ENCODE peak calls at places on chromosomes 6 and 20, in four cellular contexts. F is CD4-positive, CD25-positive, alpha-beta regulatory T cell; V is A673; G is Panc1. B is an unnamed sample. For H3K4me1, the result is how much of the 10 kb centered on the place peaks cover.

GRCh38 chr20:49562341-49563014 is 5.5 kb downstream of the PTGIS start:
- DNase-seq in F (no peak), V (no peak), G (no peak), B (no peak)

GRCh38 chr6:18551228-18551627 is 164.1 kb downstream of the RNF144B start:
- DNase-seq in F (no peak), V (no peak), G (no peak), B (no peak)

GRCh38 chr20:36507746-36508145 is 33.6 kb upstream of the MYL9 start:
- DNase-seq in F (no peak), V (no peak), G (no peak), B (no peak)

GRCh38 chr20:52001999-52002666 is 189.4 kb downstream of the ZFP64 start:
- DNase-seq in F (no peak), V (peak), G (no peak), B (no peak)

GRCh38 chr6:33668914-33669313 is 42.6 kb downstream of the UQCC2 start:
- DNase-seq in F (peak), V (no peak), G (no peak), B (peak)

GRCh38 chr6:95723638-95724037 is 146.3 kb downstream of the MANEA start:
- DNase-seq in F (no peak), V (no peak), G (no peak), B (no peak)

GRCh38 chr6:32411943-32412342 is 5.0 kb upstream of the BTNL2 start:
- DNase-seq in F (no peak), V (no peak), G (no peak), B (no peak)

GRCh38 chr6:159008656-159009288 is 8.8 kb upstream of the RSPH3 start:
- DNase-seq in F (peak), V (peak), G (peak), B (peak)

GRCh38 chr6:125953502-125953875 is 3.1 kb upstream of the HINT3 start:
- DNase-seq in F (no peak), V (no peak), G (no peak), B (no peak)

GRCh38 chr6:17035257-17035757 is 66.5 kb upstream of the STMND1 start:
- DNase-seq in F (no peak), V (peak), G (no peak), B (no peak)

GRCh38 chr20:60219984-60220540 is 261.8 kb downstream of the CDH26 start:
- DNase-seq in F (no peak), V (peak), G (no peak), B (no peak)

GRCh38 chr6:16725145-16725864 is 36.0 kb downstream of the ATXN1 start:
- DNase-seq in F (no peak), V (peak), G (peak), B (no peak)

GRCh38 chr6:122692175-122692598 is 82.0 kb downstream of the PKIB start:
- DNase-seq in F (no peak), V (no peak), G (no peak), B (no peak)

GRCh38 chr6:170131351-170131750 is 159.5 kb downstream of the DLL1 start:
- DNase-seq in F (no peak), V (no peak), G (no peak), B (no peak)

GRCh38 chr6:111258615-111259088 is 171.3 kb downstream of the SLC16A10 start:
- DNase-seq in F (no peak), V (no peak), G (no peak), B (no peak)

GRCh38 chr6:111263837-111264236 is 176.5 kb downstream of the SLC16A10 start:
- DNase-seq in F (no peak), V (peak), G (no peak), B (no peak)

GRCh38 chr6:111259089-111259831 is 172.0 kb downstream of the SLC16A10 start:
- DNase-seq in F (peak), V (peak), G (peak), B (peak)

GRCh38 chr6:111256646-111257045 is 169.3 kb downstream of the SLC16A10 start:
- DNase-seq in F (no peak), V (peak), G (no peak), B (no peak)

DNA sequence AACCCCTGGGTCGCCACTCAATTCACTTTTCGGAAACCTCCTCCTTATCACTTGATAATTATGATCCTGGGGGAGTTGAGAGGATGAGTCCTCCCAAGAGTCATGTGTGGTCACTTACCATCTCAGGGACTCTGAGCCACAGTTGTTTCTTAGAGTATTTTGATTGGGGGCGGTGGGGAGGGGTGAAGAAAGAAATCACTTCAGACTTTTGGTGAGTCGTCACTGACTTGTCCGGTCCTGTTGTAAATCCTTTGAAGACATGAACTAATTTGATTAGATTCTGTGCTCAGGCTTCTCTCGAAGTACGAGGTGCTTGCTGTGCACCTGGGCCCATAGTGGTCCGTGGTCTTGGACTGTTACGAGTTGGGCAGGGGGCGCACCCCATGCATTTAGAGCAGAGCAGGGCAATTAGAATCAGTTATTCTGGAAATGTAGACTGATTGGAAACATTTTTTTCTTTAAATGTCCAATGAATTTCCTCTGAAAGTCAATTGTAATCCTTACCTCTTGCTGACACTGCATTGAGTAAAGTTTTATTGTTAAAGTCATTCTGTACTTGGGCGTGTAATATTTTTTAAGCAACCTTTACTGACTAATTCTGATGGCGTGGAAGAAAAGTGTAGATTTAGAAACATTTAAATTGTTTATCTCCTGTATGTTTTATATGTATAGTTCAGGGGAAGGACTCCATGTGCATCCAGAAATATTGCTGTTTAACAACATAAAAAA is 173.4 kb downstream of the SLC16A10 start:
- DNase-seq in F (no peak), V (no peak), G (no peak), B (no peak)
- H3K4me3 ChIP-seq in F (peak), V (peak), G (peak), B (no peak)

GRCh38 chr6:105795913-105796517 is 290.1 kb upstream of the PRDM1 start:
- DNase-seq in F (no peak), V (no peak), G (no peak), B (no peak)

GRCh38 chr6:105794870-105795269 is 291.3 kb upstream of the PRDM1 start:
- DNase-seq in F (no peak), V (no peak), G (no peak), B (no peak)

GRCh38 chr6:105793132-105793531 is 293.0 kb upstream of the PRDM1 start:
- DNase-seq in F (no peak), V (no peak), G (no peak), B (no peak)

GRCh38 chr6:105791569-105792318 is 294.4 kb upstream of the PRDM1 start:
- DNase-seq in F (no peak), V (no peak), G (no peak), B (no peak)

DNA sequence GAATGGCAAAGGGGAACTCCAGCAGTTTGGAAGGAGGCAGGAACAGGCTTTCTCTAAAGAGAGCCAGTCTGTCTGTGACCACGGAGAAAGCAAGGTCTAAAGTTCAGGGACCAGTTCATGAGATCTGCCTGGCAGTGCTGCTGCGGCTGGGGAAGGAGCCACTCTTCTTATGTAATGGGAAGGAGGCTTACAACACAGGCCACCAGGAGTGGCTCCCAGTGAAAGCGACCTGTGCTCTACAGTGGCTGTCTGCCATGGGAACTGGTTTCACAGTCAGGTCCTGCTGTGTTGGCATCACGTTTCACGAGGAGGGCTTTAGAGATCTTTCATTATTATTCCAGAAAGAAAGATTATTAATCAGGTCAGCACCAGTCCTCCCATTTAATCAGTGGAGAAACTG is 291.9 kb upstream of the PRDM1 start:
- DNase-seq in F (no peak), V (no peak), G (no peak), B (no peak)
- H3K27ac ChIP-seq in F (no peak), V (no peak), G (peak), B (no peak)

GRCh38 chr6:81609736-81610135 is 142.7 kb downstream of the TENT5A start:
- DNase-seq in F (no peak), V (no peak), G (no peak), B (no peak)

GRCh38 chr6:81605526-81605925 is 147.0 kb downstream of the TENT5A start:
- DNase-seq in F (no peak), V (no peak), G (no peak), B (no peak)

GRCh38 chr6:81608776-81609175 is 143.7 kb downstream of the TENT5A start:
- DNase-seq in F (no peak), V (no peak), G (no peak), B (no peak)

GRCh38 chr6:81601918-81602317 is 150.6 kb downstream of the TENT5A start:
- DNase-seq in F (no peak), V (no peak), G (no peak), B (no peak)

DNA sequence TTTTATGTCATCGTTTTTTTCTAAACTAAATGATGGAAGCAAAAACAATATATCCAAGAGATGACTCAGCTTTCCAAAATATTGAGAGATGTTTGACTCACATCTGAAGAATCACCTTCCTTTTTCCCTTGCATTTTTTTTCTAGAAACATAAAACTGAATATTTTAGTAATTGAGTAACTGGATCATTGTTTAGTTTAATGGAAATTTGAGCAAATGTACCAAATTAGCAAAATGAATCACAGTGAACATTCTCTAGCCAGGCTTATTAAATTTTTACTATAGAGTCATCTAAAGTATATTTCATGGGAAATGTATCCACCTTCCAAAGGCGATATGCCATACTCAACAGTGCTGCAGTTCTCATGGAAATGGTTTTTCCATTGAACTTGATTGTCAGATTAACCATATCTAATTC is 145.5 kb downstream of the TENT5A start:
- DNase-seq in F (no peak), V (no peak), G (no peak), B (no peak)
- H3K4me1 ChIP-seq in F (under half), V (under half), G (under half), B (under half)

GRCh38 chr20:25211273-25211672 is 15.8 kb downstream of the ENTPD6 start:
- DNase-seq in F (no peak), V (no peak), G (no peak), B (no peak)
- H3K4me3 ChIP-seq in F (no peak), V (no peak), G (no peak), B (no peak)

GRCh38 chr6:70338775-70339174 is 35.9 kb upstream of the COL9A1 start:
- DNase-seq in F (no peak), V (no peak), G (no peak), B (no peak)
- H3K27ac ChIP-seq in F (no peak), V (no peak), G (no peak), B (no peak)

GRCh38 chr20:25058051-25058796 is at the start of gene ACSS1:
- DNase-seq in F (peak), V (peak), G (no peak), B (peak)
- H3K4me1 ChIP-seq in F (under half), V (under half), G (under half), B (half or more)

DNA sequence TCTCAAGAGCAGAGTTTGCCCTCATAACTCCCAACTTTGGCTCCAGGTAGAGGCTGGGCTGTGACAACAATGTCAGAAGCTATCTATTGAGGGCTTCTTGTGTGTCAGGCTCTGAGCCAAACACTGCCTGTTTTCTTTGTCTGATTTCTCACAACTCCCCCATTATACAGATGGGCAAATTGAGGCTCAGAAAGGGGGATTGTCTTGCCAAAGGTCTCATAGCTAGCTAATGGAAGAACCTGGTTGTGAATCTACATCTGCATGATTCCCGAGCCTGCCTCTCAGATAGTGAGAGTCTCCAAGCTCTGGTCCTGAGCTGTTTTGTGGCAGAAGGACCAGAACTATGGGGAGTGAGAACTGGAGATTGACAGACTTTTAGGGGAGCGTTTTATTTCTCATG is 1.4 kb downstream of the CD40 start:
- DNase-seq in F (no peak), V (no peak), G (no peak), B (no peak)
- H3K4me3 ChIP-seq in F (no peak), V (peak), G (no peak), B (no peak)

B was measured in CD4-positive, alpha-beta memory T cell.